ENCODE peak calls at places on chromosomes 7 and 10, in nine cellular contexts. U is hepatocyte; G is stomach; E is PC-3; Z is esophagus squamous epithelium; C is small intestine; B is effector memory CD4-positive, alpha-beta T cell; N is tibial artery; H is upper lobe of right lung. T is an unnamed sample. For H3K4me1 and H3K36me3, the result is how much of the 10 kb centered on the place peaks cover.

GRCh38 chr7:107874605-107875446 is 16.2 kb upstream of the DLD start:
- DNase-seq in B (peak), H (no peak), G (peak), C (peak), E (peak), Z (no peak), U (peak), N (no peak), T (peak)

GRCh38 chr7:123682690-123683089 is 27.0 kb downstream of the LMOD2 start:
- DNase-seq in G (no peak), H (no peak), N (no peak), U (peak), B (no peak), E (peak), Z (no peak), C (peak), T (no peak)

GRCh38 chr10:57338823-57339558 is 928.7 kb downstream of the IPMK start:
- DNase-seq in C (peak), Z (no peak), B (no peak), N (no peak), G (no peak), U (peak), E (peak), H (no peak), T (no peak)

GRCh38 chr7:155580367-155580766 is 34.0 kb upstream of the CNPY1 start:
- DNase-seq in H (no peak), C (no peak), E (no peak), U (no peak), G (no peak), N (no peak), B (no peak), Z (no peak), T (no peak)

GRCh38 chr7:75595766-75596165 is 103.6 kb downstream of the SPDYE5 start:
- DNase-seq in B (no peak), E (no peak), N (no peak), C (no peak), H (no peak), Z (no peak), U (no peak), G (no peak), T (no peak)

GRCh38 chr10:12448729-12449391 is 99.5 kb downstream of the CAMK1D start:
- DNase-seq in H (no peak), C (peak), U (no peak), B (peak), E (peak), N (peak), G (peak), Z (no peak), T (no peak)

GRCh38 chr10:24505759-24506158 is 217.9 kb downstream of the ARHGAP21 start:
- DNase-seq in C (no peak), U (no peak), N (no peak), E (no peak), Z (no peak), H (no peak), G (no peak), B (no peak), T (no peak)

GRCh38 chr7:29864668-29865067 is 58.4 kb downstream of the WIPF3 start:
- DNase-seq in C (no peak), N (no peak), Z (no peak), U (no peak), E (no peak), B (no peak), G (no peak), H (no peak), T (no peak)

GRCh38 chr7:23633417-23633816 is 36.2 kb downstream of the CCDC126 start:
- DNase-seq in E (no peak), H (no peak), N (no peak), U (no peak), G (no peak), Z (no peak), C (no peak), B (no peak), T (no peak)

GRCh38 chr7:18087687-18088078 is 60.0 kb upstream of the PRPS1L1 start:
- DNase-seq in B (no peak), N (no peak), C (no peak), Z (no peak), U (peak), H (no peak), E (no peak), G (no peak), T (peak)

GRCh38 chr7:21942955-21943354 is 2.7 kb downstream of the CDCA7L start:
- DNase-seq in B (no peak), U (no peak), C (no peak), Z (no peak), H (no peak), E (peak), N (no peak), G (no peak), T (no peak)
- H3K4me1 ChIP-seq in B (under half), U (under half), C (under half), Z (under half), H (under half), E (half or more), N (under half), G (half or more), T (under half)

GRCh38 chr10:126630225-126630624 is 40.3 kb downstream of the C10orf90 start:
- DNase-seq in H (no peak), C (no peak), G (no peak), Z (no peak), N (no peak), B (no peak), E (no peak), U (no peak), T (peak)
- H3K36me3 ChIP-seq in H (under half), C (under half), G (under half), Z (under half), N (under half), B (under half), E (under half), U (under half), T (under half)

DNA sequence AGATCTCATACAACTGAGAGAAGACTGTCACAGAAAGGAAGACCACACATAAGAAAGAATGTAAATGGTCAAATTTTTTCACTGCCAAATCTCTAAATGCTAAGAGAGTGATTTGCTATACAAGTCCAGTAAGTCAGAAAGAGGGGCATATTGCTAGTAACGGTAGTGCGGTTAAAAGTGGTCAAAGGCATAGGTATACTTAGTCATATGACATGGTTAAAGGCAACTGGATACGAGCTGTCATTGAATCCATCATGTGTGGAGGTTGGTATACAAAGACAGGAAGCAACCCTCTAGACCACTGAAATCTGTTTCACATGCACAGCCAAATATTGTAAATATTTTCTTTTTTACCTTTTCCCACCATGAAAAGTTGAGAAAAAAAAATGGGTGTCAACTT is 4.8 kb downstream of the INHBA start:
- DNase-seq in N (no peak), H (no peak), C (no peak), E (peak), B (no peak), Z (no peak), G (no peak), U (no peak), T (no peak)
- H3K4me1 ChIP-seq in N (under half), H (under half), C (under half), E (under half), B (under half), Z (under half), G (half or more), U (under half), T (under half)

GRCh38 chr10:17273403-17273802 is 45.4 kb downstream of the VIM start:
- DNase-seq in B (no peak), C (peak), H (no peak), E (peak), G (no peak), N (no peak), U (peak), Z (no peak), T (peak)
- H3K36me3 ChIP-seq in B (under half), C (under half), H (under half), E (under half), G (under half), N (under half), U (under half), Z (under half), T (under half)

DNA sequence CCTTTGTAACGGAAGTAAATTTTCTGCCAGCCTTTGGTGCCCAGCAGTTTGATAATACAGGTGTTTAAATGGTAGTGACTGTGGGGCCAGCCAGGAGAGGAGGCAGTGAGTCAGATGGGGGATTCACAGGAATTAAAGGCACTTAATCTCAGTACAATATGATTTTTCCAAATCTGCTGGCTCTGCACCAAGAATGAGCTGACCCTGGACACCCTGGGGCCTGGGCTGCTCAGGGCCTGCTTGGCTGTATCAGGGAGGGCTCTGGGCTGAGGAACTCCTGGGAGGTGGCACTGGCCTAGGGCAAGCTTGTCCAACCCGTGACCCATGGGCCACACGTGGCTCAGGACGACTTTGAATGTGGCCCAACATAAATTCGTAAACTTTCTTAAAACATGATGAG is 104.1 kb downstream of the ZMIZ1 start:
- DNase-seq in Z (no peak), H (no peak), C (no peak), G (no peak), E (no peak), U (no peak), N (no peak), B (no peak), T (no peak)
- H3K4me1 ChIP-seq in Z (under half), H (under half), C (under half), G (under half), E (under half), U (under half), N (under half), B (under half), T (under half)

GRCh38 chr10:74171625-74172024 is 20.6 kb downstream of the ADK start:
- DNase-seq in Z (no peak), N (no peak), H (no peak), C (no peak), G (no peak), B (no peak), E (no peak), U (no peak), T (no peak)
- H3K36me3 ChIP-seq in Z (under half), N (under half), H (under half), C (under half), G (under half), B (under half), E (under half), U (under half), T (under half)

DNA sequence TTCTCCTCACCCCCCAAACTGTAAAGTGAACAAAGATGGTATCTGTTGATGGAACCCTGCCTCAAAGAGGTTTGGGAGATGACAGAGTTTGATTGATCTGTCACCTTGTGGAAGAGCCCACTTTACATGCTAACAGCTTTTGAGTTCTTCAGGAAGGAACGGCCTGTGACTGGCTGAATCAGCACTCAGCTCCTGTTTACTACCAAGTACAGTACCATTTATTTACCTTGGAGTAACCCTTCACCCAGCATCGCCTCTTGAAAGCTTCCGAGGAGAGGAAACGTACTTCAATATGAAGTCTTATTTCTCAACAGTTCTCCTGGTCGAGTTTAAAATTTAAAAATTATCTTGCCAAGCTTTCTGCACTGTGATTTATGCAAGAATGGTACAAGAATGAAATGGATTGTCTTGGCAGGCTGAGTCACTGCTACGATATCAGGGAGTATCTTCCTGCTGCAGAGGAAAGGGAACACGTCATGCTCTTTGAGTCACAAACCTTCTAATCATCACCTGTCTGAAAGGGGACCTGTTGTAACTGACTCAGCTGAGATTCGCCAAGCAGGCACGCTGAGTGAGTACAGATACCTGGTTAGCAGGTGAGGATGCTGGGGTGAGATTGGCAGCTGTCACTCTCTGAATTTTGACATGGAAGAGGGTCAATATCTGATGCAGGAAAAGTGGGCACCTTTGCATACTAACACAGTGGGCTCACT is 30.1 kb downstream of the KLF6 start:
- DNase-seq in E (peak), C (peak), U (peak), N (no peak), B (no peak), H (no peak), G (no peak), Z (no peak), T (peak)
- H3K4me1 ChIP-seq in E (under half), C (under half), U (under half), N (under half), B (under half), H (under half), G (under half), Z (under half), T (under half)

GRCh38 chr7:34104120-34104519 is 198.8 kb downstream of the BMPER start:
- DNase-seq in E (no peak), H (no peak), Z (no peak), B (no peak), G (no peak), N (no peak), U (no peak), C (no peak), T (no peak)

GRCh38 chr7:34107306-34107705 is 202.0 kb downstream of the BMPER start:
- DNase-seq in N (peak), G (no peak), Z (no peak), U (no peak), C (no peak), H (no peak), B (no peak), E (peak), T (no peak)

GRCh38 chr7:34109936-34110626 is 204.7 kb downstream of the BMPER start:
- DNase-seq in C (peak), U (no peak), E (no peak), Z (no peak), B (no peak), N (no peak), G (no peak), H (no peak), T (no peak)

GRCh38 chr7:34104992-34105391 is 199.7 kb downstream of the BMPER start:
- DNase-seq in E (no peak), B (no peak), U (no peak), Z (no peak), N (no peak), H (no peak), G (no peak), C (no peak), T (no peak)

GRCh38 chr7:34108150-34108549 is 202.8 kb downstream of the BMPER start:
- DNase-seq in G (no peak), B (no peak), N (peak), Z (no peak), U (peak), H (no peak), E (no peak), C (no peak), T (no peak)
- H3K36me3 ChIP-seq in G (under half), B (under half), N (under half), Z (under half), U (under half), H (under half), E (under half), C (under half), T (under half)

T was measured in endodermal cell.